ENCODE peak calls at places on chromosomes 5 and 9, in four cellular contexts. X is K562, D is GM12878, L is HL-60. C is an unnamed sample.
A peak's percentile ranks its signal among the peaks of the same experiment; 100 is the strongest.

GRCh38 chr9:130756037-130756436 is 62.5 kb downstream of the EXOSC2 start:
- DNase-seq in L (no peak), D (no peak), X (no peak), C (no peak)

GRCh38 chr9:131744171-131744714 is 4.4 kb upstream of the RAPGEF1 start:
- DNase-seq in L (peak; percentile 69), X (no peak), D (no peak), C (no peak)

GRCh38 chr9:27303219-27303618 is 6.3 kb upstream of the EQTN start:
- DNase-seq in L (no peak), X (peak; percentile 68), D (no peak), C (no peak)

GRCh38 chr9:133960568-133961129 is 31.5 kb downstream of the VAV2 start:
- DNase-seq in L (peak; percentile 3), D (no peak), X (no peak), C (no peak)

GRCh38 chr5:87020099-87020934 is 247.4 kb upstream of the RASA1 start:
- DNase-seq in L (peak; percentile 29), X (no peak), D (peak; percentile 47), C (peak; percentile 24)

GRCh38 chr5:174690256-174690655 is 34.1 kb upstream of the MSX2 start:
- DNase-seq in D (no peak), X (no peak), L (no peak), C (no peak)

GRCh38 chr5:14581891-14582796 is 552 bp downstream of the OTULINL start:
- DNase-seq in D (no peak), X (no peak), L (peak; percentile 78), C (peak; percentile 37)

GRCh38 chr9:20599195-20599594 is 23.1 kb downstream of the MLLT3 start:
- DNase-seq in X (no peak), D (no peak), L (no peak), C (no peak)

GRCh38 chr5:95823241-95823737 is 763 bp upstream of the GLRX start:
- DNase-seq in X (no peak), D (no peak), L (no peak), C (no peak)

GRCh38 chr5:137753227-137753985 is 757 bp downstream of the HNRNPA0 start:
- DNase-seq in D (no peak), L (peak; percentile 2), X (peak; percentile 26), C (no peak)

GRCh38 chr5:33343661-33344327 is 97.0 kb upstream of the TARS1 start:
- DNase-seq in L (no peak), D (no peak), X (no peak), C (no peak)

GRCh38 chr5:163705983-163706771 is 200.8 kb downstream of the MAT2B start:
- DNase-seq in X (no peak), D (no peak), L (no peak), C (no peak)

GRCh38 chr5:160837749-160838593 is 14.0 kb downstream of the ATP10B start:
- DNase-seq in L (no peak), D (no peak), X (no peak), C (no peak)

GRCh38 chr9:125649315-125649714 is 57.7 kb downstream of the MAPKAP1 start:
- DNase-seq in L (peak; percentile 74), D (no peak), X (no peak), C (no peak)

GRCh38 chr9:91929331-91929730 is 20.7 kb downstream of the ROR2 start:
- DNase-seq in L (no peak), X (no peak), D (no peak), C (no peak)

GRCh38 chr9:98504883-98505282 is 203.9 kb downstream of the GABBR2 start:
- DNase-seq in L (no peak), X (no peak), D (no peak), C (no peak)

GRCh38 chr9:1071730-1072129 is 21.6 kb downstream of the DMRT2 start:
- DNase-seq in D (no peak), X (no peak), L (no peak), C (no peak)

GRCh38 chr5:176658817-176659216 is 11.5 kb downstream of the TSPAN17 start:
- DNase-seq in L (no peak), X (no peak), D (no peak), C (no peak)

GRCh38 chr9:84254972-84255371 is 85.6 kb downstream of the SLC28A3 start:
- DNase-seq in D (no peak), L (no peak), X (no peak), C (no peak)

GRCh38 chr9:127549771-127550170 is 62.3 kb upstream of the STXBP1 start:
- DNase-seq in L (no peak), D (no peak), X (no peak), C (no peak)

GRCh38 chr9:79572032-79572890 is 496 bp downstream of the TLE4 start:
- DNase-seq in X (peak; percentile 6), L (peak; percentile 32), D (no peak), C (peak; percentile 11)

GRCh38 chr5:23269981-23270380 is 237.4 kb upstream of the PRDM9 start:
- DNase-seq in L (no peak), D (no peak), X (no peak), C (no peak)

GRCh38 chr9:72753261-72753893 is 199.5 kb downstream of the ALDH1A1 start:
- DNase-seq in X (no peak), L (no peak), D (no peak), C (no peak)

GRCh38 chr9:132187006-132187760 is 25.3 kb downstream of the NTNG2 start:
- DNase-seq in L (no peak), X (no peak), D (no peak), C (no peak)

GRCh38 chr5:54226215-54226614 is 84.2 kb downstream of the ARL15 start:
- DNase-seq in L (no peak), D (no peak), X (no peak), C (no peak)

GRCh38 chr9:70880523-70880922 is 240.9 kb downstream of the TRPM3 start:
- DNase-seq in L (no peak), D (no peak), X (no peak), C (no peak)

GRCh38 chr5:111635151-111635945 is 121.6 kb downstream of the NREP start:
- DNase-seq in D (no peak), L (no peak), X (no peak), C (no peak)

DNA sequence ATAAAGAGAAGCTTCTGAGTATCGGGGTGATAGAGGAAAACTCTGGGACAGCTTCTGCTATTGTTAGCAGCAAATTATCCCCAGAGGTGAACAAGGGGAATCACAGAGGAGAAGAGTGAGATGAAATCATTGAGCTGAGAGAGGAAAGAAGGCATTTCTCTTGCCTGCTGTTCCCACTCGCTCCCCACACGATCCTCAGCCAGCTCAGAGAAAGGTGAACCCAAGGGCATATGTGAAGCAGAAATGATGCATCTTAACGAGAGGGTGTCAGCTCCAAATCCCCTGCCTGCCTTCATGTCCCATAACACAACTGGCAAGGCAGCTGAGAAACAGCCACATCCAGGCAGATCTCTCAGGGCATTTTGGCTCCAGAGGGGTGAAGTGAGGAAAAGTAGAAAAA is 111.6 kb downstream of the BRINP1 start:
- DNase-seq in D (no peak), X (no peak), L (no peak), C (no peak)
- TF ChIP-seq SPI1 in D (no peak), X (no peak), L (no peak), C (no peak)

GRCh38 chr5:157388148-157388547 is 71.9 kb upstream of the NIPAL4 start:
- DNase-seq in D (no peak), X (no peak), L (no peak), C (no peak)

GRCh38 chr5:157384971-157385709 is 74.9 kb upstream of the NIPAL4 start:
- DNase-seq in X (no peak), L (no peak), D (no peak), C (no peak)

GRCh38 chr5:157389103-157389502 is 70.9 kb upstream of the NIPAL4 start:
- DNase-seq in L (no peak), D (no peak), X (no peak), C (no peak)

GRCh38 chr5:157387164-157387563 is 72.8 kb upstream of the NIPAL4 start:
- DNase-seq in D (no peak), X (no peak), L (no peak), C (no peak)

GRCh38 chr5:157387683-157388093 is 72.3 kb upstream of the NIPAL4 start:
- DNase-seq in D (no peak), L (no peak), X (no peak), C (no peak)
- TF ChIP-seq SPI1 in D (no peak), L (no peak), X (no peak), C (no peak)

DNA sequence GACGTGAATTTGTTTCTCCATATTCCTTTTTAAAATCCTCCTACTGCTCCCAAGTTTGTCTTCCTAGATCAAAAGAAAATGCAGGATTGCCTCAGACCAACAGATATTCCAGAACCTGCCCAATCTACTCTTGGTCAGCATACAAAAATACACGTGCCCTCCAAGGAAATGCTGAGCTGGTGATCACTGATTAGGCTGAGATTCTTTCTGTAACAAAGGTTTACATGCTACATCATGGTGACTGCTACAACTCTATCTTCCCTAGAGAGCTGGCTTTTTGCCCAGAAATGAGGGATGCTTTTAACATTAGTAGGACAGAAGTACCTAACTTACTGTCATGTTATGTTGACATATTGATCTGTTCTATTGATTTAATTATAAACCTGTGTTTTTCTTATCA is 35.5 kb downstream of the OR2Y1 start:
- DNase-seq in D (no peak), L (no peak), X (peak; percentile 27), C (no peak)
- TF ChIP-seq SPI1 in D (no peak), L (no peak), X (no peak), C (no peak)

GRCh38 chr5:180282281-180282680 is 9.6 kb downstream of the MAPK9 start:
- DNase-seq in L (no peak), D (no peak), X (no peak), C (no peak)

GRCh38 chr5:180287404-180287803 is 4.5 kb downstream of the MAPK9 start:
- DNase-seq in X (no peak), D (no peak), L (no peak), C (no peak)

GRCh38 chr5:180281706-180282105 is 10.2 kb downstream of the MAPK9 start:
- DNase-seq in D (no peak), X (no peak), L (no peak), C (no peak)

GRCh38 chr5:180284161-180284560 is 7.7 kb downstream of the MAPK9 start:
- DNase-seq in D (no peak), L (peak; percentile 52), X (no peak), C (no peak)

GRCh38 chr5:180283026-180283615 is 8.8 kb downstream of the MAPK9 start:
- DNase-seq in D (no peak), X (no peak), L (no peak), C (no peak)
- TF ChIP-seq SPI1 in D (no peak), X (no peak), L (no peak), C (no peak)

GRCh38 chr5:97549496-97549895 is 366.4 kb upstream of the RIOK2 start:
- DNase-seq in D (no peak), X (no peak), L (no peak), C (no peak)

GRCh38 chr5:97547414-97547813 is 364.4 kb upstream of the RIOK2 start:
- DNase-seq in X (no peak), L (no peak), D (no peak), C (no peak)

GRCh38 chr5:97550818-97551217 is 367.8 kb upstream of the RIOK2 start:
- DNase-seq in L (no peak), X (no peak), D (no peak), C (no peak)

GRCh38 chr5:97547999-97548797 is 365.2 kb upstream of the RIOK2 start:
- DNase-seq in X (no peak), L (no peak), D (peak; percentile 42), C (no peak)

GRCh38 chr5:97550164-97550563 is 367.1 kb upstream of the RIOK2 start:
- DNase-seq in L (no peak), X (no peak), D (no peak), C (no peak)
- TF ChIP-seq SPI1 in L (no peak), X (no peak), D (no peak), C (no peak)